ENCODE peak calls at places on chromosomes 3 and 15, in five cellular contexts. I is BE2C, J is psoas muscle, S is A673, Z is neural progenitor cell. O is an unnamed sample.

GRCh38 chr3:78434801-78435200 is 1333.0 kb downstream of the ROBO1 start:
- DNase-seq in I (no peak), J (no peak), Z (no peak), S (no peak), O (no peak)

GRCh38 chr15:100771745-100772144 is 107.9 kb upstream of the ALDH1A3 start:
- DNase-seq in J (peak; percentile 49), S (no peak), Z (no peak), I (peak; percentile 66), O (peak; percentile 65)

GRCh38 chr15:81386947-81387346 is 12.9 kb upstream of the TMC3 start:
- DNase-seq in I (no peak), Z (no peak), S (no peak), J (no peak), O (no peak)

GRCh38 chr15:89299896-89300295 is 34.7 kb downstream of the POLG start:
- DNase-seq in I (no peak), J (no peak), Z (no peak), S (no peak), O (no peak)

GRCh38 chr3:100941046-100941445 is 52.2 kb downstream of the ABI3BP start:
- DNase-seq in S (no peak), Z (no peak), J (peak; percentile 55), I (no peak), O (peak; percentile 30)

GRCh38 chr3:152305075-152305474 is 36.3 kb downstream of the MBNL1 start:
- DNase-seq in I (no peak), Z (peak; percentile 41), J (no peak), S (no peak), O (no peak)

GRCh38 chr3:33954956-33955355 is 156.5 kb downstream of the PDCD6IP start:
- DNase-seq in I (no peak), Z (peak; percentile 21), S (peak; percentile 80), J (no peak), O (peak; percentile 10)

GRCh38 chr3:168154101-168154500 is 58.4 kb upstream of the GOLIM4 start:
- DNase-seq in I (no peak), Z (no peak), J (no peak), S (no peak), O (no peak)

GRCh38 chr3:101377796-101378195 is 57.4 kb upstream of the IMPG2 start:
- DNase-seq in Z (no peak), S (no peak), J (no peak), I (no peak), O (no peak)

GRCh38 chr15:44722011-44722410 is 10.7 kb downstream of the B2M start:
- DNase-seq in I (no peak), J (no peak), S (no peak), Z (no peak), O (no peak)

GRCh38 chr3:57157666-57158065 is 7.5 kb downstream of the IL17RD start:
- DNase-seq in Z (no peak), I (no peak), J (no peak), S (no peak), O (no peak)

GRCh38 chr15:101127503-101128076 is 124.3 kb downstream of the CHSY1 start:
- DNase-seq in Z (no peak), J (peak; percentile 85), I (peak; percentile 94), S (peak; percentile 96), O (peak; percentile 89)

GRCh38 chr3:133944181-133944580 is 48.5 kb upstream of the RAB6B start:
- DNase-seq in J (no peak), I (no peak), S (no peak), Z (no peak), O (no peak)

GRCh38 chr15:68298336-68298735 is 20.8 kb downstream of the FEM1B start:
- DNase-seq in J (no peak), S (no peak), Z (no peak), I (no peak), O (no peak)

GRCh38 chr3:17136251-17136721 is 251.5 kb downstream of the PLCL2 start:
- DNase-seq in I (peak; percentile 12), S (no peak), Z (peak; percentile 21), J (peak; percentile 35), O (no peak)

GRCh38 chr15:29849716-29850115 is 27.4 kb upstream of the TJP1 start:
- DNase-seq in J (no peak), S (no peak), I (no peak), Z (no peak), O (no peak)

GRCh38 chr3:162719684-162720341 is 1223.2 kb downstream of the OTOL1 start:
- DNase-seq in S (peak; percentile 55), Z (no peak), J (no peak), I (no peak), O (peak; percentile 70)

GRCh38 chr15:101578443-101578894 is 73.7 kb downstream of the TM2D3 start:
- DNase-seq in Z (peak; percentile 69), S (peak; percentile 31), J (no peak), I (peak; percentile 57), O (no peak)

GRCh38 chr3:128478576-128479506 is 12.2 kb upstream of the DNAJB8 start:
- DNase-seq in S (no peak), J (no peak), Z (no peak), I (peak; percentile 59), O (no peak)
- H3K27me3 ChIP-seq in S (no peaks in the 10 kb centered on the region), J (peaks cover 50% of the 10 kb centered on the region), Z (peaks cover 100% of the 10 kb centered on the region), I (no peaks in the 10 kb centered on the region), O (no peaks in the 10 kb centered on the region)

DNA sequence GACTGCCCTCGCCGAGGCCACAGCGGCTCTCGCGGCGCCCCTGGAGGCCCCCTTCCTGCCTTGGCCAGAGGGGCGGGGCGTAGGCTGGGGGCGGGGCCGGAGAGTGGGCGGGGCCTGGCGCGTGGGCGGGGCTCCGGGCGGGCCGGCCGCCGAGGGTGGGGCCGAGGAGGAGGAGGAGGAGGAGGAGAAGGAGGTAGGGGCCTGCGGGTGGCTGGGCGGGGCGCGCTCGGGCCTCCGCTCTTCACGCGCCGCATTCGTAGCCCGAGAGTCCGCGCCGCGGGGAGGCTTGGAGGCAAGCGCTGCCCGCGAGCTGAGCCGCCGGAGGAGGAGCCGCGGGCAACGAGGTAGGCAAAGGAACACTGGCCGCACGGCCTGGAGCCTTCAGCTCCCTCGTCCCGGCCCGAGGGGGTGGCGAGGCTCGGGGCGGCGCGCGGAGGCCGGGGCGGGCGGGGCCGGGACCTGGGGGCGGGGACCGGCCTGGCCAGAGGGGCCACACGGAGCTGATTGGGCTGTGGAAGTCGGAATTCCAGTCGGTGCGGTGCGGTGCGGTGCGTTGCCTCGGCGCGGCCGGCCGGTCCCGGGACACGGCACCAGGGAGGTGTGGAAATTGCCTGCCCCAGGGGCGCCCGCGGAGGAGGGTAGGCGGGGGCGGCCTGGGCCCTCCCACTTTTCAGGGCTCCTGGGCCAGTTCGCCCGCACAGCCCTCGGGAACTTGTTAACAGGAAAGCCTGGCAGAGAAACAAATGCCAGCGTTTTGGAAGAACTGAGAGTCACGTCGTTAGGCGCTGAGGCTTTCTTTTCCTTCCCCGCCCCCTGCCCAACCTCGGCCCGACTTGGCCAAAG is at the start of gene PPP2R3A:
- DNase-seq in I (peak; percentile 89), Z (peak; percentile 98), J (peak; percentile 93), S (peak; percentile 84), O (peak; percentile 88)
- H3K4me3 ChIP-seq in I (peak within 1 kb of the TSS; percentile 61), Z (peak within 1 kb of the TSS; percentile 86), J (peak within 1 kb of the TSS; percentile 82), S (peak within 1 kb of the TSS; percentile 56), O (peak within 1 kb of the TSS; percentile 73)

GRCh38 chr3:39962566-39962965 is 153.2 kb downstream of the MYRIP start:
- DNase-seq in J (no peak), S (no peak), Z (peak; percentile 9), I (no peak), O (no peak)
- H3K27me3 ChIP-seq in J (no peaks in the 10 kb centered on the region), S (no peaks in the 10 kb centered on the region), Z (no peaks in the 10 kb centered on the region), I (no peaks in the 10 kb centered on the region), O (no peaks in the 10 kb centered on the region)

GRCh38 chr3:31230425-31230824 is 302.3 kb upstream of the STT3B start:
- DNase-seq in Z (no peak), S (no peak), J (no peak), I (no peak), O (no peak)

GRCh38 chr3:31226331-31226730 is 306.4 kb upstream of the STT3B start:
- DNase-seq in J (no peak), I (no peak), Z (no peak), S (peak; percentile 4), O (no peak)

GRCh38 chr3:31225923-31226322 is 306.8 kb upstream of the STT3B start:
- DNase-seq in S (no peak), I (no peak), Z (no peak), J (no peak), O (no peak)

GRCh38 chr3:31224936-31225335 is 307.8 kb upstream of the STT3B start:
- DNase-seq in S (no peak), J (no peak), Z (no peak), I (no peak), O (no peak)

DNA sequence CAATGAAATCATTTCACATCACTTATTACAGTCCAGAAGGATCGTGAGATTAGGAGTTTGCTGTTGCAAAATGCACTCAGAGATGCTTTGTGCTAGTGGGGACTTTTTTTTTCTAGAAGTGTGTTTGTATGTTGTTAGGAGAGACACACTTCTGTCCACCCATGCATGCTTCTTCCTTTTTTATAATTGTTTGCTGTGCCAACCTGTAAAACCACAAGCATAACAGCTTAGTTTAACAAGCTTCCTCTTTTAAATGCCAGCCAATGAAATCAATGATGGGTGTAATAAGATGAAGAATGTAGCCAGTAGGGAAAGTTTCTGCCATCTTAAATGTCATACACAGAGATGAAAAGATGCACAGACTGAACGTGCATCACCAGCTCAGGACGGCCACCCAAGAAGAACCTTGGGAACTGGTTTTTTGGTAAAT is 305.6 kb upstream of the STT3B start:
- DNase-seq in I (no peak), J (no peak), Z (no peak), S (no peak), O (no peak)
- H3K4me3 ChIP-seq in I (no peak overlapping the region), J (no peak overlapping the region), Z (no peak overlapping the region), S (no peak overlapping the region), O (no peak overlapping the region)

GRCh38 chr15:65363306-65363705 is 14.5 kb downstream of the IGDCC3 start:
- DNase-seq in I (no peak), Z (no peak), S (no peak), J (no peak), O (no peak)

GRCh38 chr15:65361708-65362459 is 15.9 kb downstream of the IGDCC3 start:
- DNase-seq in J (no peak), I (no peak), S (no peak), Z (no peak), O (no peak)

GRCh38 chr15:65363766-65364165 is 14.0 kb downstream of the IGDCC3 start:
- DNase-seq in J (no peak), S (no peak), Z (no peak), I (no peak), O (peak; percentile 29)

GRCh38 chr15:65365229-65365628 is 12.6 kb downstream of the IGDCC3 start:
- DNase-seq in I (no peak), Z (peak; percentile 44), S (no peak), J (no peak), O (peak; percentile 50)

DNA sequence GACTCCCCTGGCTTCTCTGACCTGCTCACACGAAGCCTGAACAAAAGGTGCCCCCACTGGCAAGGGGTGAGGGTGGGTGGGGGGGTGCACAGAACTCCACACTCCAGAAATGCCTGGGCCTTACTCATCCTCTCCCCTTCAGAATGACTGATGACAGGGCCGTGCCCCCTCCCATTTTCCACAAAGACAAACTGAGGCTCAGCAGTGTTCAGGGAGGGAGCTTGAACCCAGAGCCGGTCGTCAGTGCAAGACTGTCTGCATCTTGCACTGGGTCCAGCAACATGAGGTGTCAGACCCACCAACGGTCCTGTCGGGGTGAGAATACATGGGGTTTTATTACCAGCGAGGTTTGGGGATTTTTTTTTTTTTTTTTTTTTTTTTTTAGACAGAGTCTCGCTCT is 15.3 kb downstream of the IGDCC3 start:
- DNase-seq in I (no peak), J (no peak), S (no peak), Z (no peak), O (no peak)
- H3K27me3 ChIP-seq in I (no peaks in the 10 kb centered on the region), J (no peaks in the 10 kb centered on the region), S (no peaks in the 10 kb centered on the region), Z (peaks cover 40% of the 10 kb centered on the region), O (no peaks in the 10 kb centered on the region)